ENCODE peak calls at places on chromosome 20, in eight cellular contexts. X is PC-3, V is glutamatergic neuron, M is B cell, H is endothelial cell, N is endodermal cell, D is choroid plexus epithelial cell, F is lower leg skin. Z is an unnamed sample.

GRCh38 chr20:17936306-17936790 is 32.2 kb downstream of the SNX5 start:
- DNase-seq in X (no peak), V (no peak), M (no peak), H (no peak), N (no peak), D (peak; percentile 77), F (no peak), Z (no peak)

GRCh38 chr20:46419882-46420281 is 13.5 kb upstream of the ELMO2 start:
- DNase-seq in X (no peak), V (no peak), M (no peak), H (no peak), N (no peak), D (no peak), F (no peak), Z (no peak)

GRCh38 chr20:24994470-24995368 is 2.2 kb upstream of the APMAP start:
- DNase-seq in X (peak; percentile 93), V (peak; percentile 83), M (peak; percentile 78), H (peak; percentile 85), N (peak; percentile 94), D (peak; percentile 82), F (peak; percentile 95), Z (peak; percentile 47)

GRCh38 chr20:62860924-62861691 is 514 bp downstream of the TCFL5 start:
- DNase-seq in X (no peak), V (peak; percentile 53), M (peak; percentile 73), H (peak; percentile 41), N (peak; percentile 67), D (peak; percentile 32), F (no peak), Z (no peak)

GRCh38 chr20:32681175-32682084 is 7.7 kb upstream of the C20orf203 start:
- DNase-seq in X (peak; percentile 84), V (peak; percentile 72), M (no peak), H (peak; percentile 49), N (peak; percentile 91), D (peak; percentile 13), F (no peak), Z (no peak)

GRCh38 chr20:32570401-32571190 is 14.5 kb downstream of the NOL4L start:
- DNase-seq in X (no peak), V (no peak), M (no peak), H (no peak), N (peak; percentile 83), D (peak; percentile 93), F (no peak), Z (no peak)

GRCh38 chr20:32963176-32963575 is 41.1 kb downstream of the SUN5 start:
- DNase-seq in X (no peak), V (no peak), M (no peak), H (no peak), N (peak; percentile 39), D (no peak), F (no peak), Z (no peak)

GRCh38 chr20:31712112-31712553 is 10.5 kb downstream of the BCL2L1 start:
- DNase-seq in X (peak; percentile 43), V (no peak), M (no peak), H (no peak), N (no peak), D (no peak), F (no peak), Z (no peak)

GRCh38 chr20:40563296-40563950 is 125.6 kb downstream of the MAFB start:
- DNase-seq in X (peak; percentile 60), V (no peak), M (no peak), H (no peak), N (no peak), D (peak; percentile 69), F (peak; percentile 93), Z (no peak)

DNA sequence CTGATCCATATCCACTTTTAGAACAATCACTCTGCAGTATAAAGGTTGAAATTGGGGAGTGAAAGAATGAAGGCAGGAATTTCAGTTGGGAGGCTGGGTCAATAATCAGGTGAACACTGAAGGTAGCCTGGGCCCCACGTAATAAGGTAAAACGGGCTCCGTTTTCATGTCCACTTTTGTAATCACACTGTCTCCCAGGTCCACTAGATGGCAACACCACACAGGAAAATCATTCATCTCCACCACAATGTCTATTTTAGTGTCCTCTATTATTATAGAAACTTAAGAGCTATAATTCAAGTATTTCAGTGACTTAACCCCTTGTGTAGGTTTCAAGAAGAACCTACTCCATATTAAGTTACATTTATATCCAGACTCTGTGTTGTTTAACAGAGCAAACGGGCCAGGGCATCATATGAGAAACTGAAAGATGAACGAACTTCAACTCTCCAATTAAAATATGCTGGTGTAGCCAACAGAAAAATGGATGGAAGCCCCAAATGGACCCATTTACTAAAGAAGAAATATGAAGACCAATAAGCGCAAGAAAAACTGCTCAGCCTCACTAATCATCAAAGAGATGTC is 45.9 kb upstream of the MC3R start:
- DNase-seq in X (peak; percentile 64), V (no peak), M (no peak), H (no peak), N (no peak), D (peak; percentile 28), F (no peak), Z (no peak)
- TF ChIP-seq CTCF in X (peak; percentile 78), V (no peak), M (no peak), H (no peak), N (peak; percentile 55), D (peak; percentile 46), F (no peak), Z (no peak)

GRCh38 chr20:59526242-59527225 is 77.8 kb upstream of the PHACTR3 start:
- DNase-seq in X (peak; percentile 12), V (no peak), M (no peak), H (no peak), N (no peak), D (peak; percentile 34), F (no peak), Z (no peak)
- TF ChIP-seq CTCF in X (peak; percentile 64), V (peak; percentile 57), M (no peak), H (no peak), N (peak; percentile 71), D (peak; percentile 60), F (no peak), Z (peak; percentile 12)

DNA sequence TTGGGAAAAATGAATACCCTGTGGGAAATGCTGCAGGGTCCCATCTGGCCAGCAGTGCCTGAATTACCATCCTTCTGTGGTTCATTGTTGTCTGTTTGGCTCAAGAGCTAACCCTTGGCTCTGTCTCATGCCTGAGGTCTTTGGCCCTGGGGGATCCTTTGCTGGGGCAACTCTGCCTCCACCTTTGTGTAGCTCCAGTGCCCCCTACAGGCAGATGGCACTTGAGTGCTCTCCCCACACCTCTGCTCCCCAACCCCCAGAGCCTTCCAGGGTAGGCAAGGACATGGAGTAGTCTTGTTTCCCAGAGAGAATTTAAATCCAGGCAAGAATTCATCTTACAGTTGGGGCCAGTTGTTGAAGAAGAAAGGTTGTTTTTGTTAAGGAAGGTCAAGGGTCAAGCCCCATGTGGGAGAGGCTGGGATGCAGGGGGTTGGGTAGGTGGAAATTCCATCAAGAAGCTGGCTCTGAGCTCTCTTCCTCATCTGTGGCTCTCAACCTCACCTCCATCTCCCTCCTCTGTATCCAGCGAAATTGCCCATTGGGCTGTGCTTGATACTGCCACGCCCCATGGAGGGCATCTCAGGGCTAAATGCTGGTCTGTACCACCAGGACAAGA is 44.2 kb downstream of the ZNF831 start:
- DNase-seq in X (peak; percentile 51), V (peak; percentile 69), M (peak; percentile 88), H (peak; percentile 77), N (peak; percentile 95), D (peak; percentile 2), F (no peak), Z (no peak)
- TF ChIP-seq CTCF in X (peak; percentile 69), V (peak; percentile 48), M (peak; percentile 91), H (peak; percentile 60), N (peak; percentile 94), D (no peak), F (no peak), Z (peak; percentile 27)

GRCh38 chr20:544153-544725 is 649 bp upstream of the CSNK2A1 start:
- DNase-seq in X (no peak), V (no peak), M (no peak), H (no peak), N (no peak), D (no peak), F (no peak), Z (no peak)

GRCh38 chr20:550611-551010 is 7.0 kb upstream of the CSNK2A1 start:
- DNase-seq in X (no peak), V (no peak), M (no peak), H (no peak), N (no peak), D (no peak), F (no peak), Z (no peak)

GRCh38 chr20:546353-546752 is 2.8 kb upstream of the CSNK2A1 start:
- DNase-seq in X (no peak), V (no peak), M (no peak), H (no peak), N (no peak), D (no peak), F (no peak), Z (no peak)

GRCh38 chr20:547394-547793 is 3.8 kb upstream of the CSNK2A1 start:
- DNase-seq in X (no peak), V (no peak), M (no peak), H (no peak), N (no peak), D (no peak), F (no peak), Z (no peak)

DNA sequence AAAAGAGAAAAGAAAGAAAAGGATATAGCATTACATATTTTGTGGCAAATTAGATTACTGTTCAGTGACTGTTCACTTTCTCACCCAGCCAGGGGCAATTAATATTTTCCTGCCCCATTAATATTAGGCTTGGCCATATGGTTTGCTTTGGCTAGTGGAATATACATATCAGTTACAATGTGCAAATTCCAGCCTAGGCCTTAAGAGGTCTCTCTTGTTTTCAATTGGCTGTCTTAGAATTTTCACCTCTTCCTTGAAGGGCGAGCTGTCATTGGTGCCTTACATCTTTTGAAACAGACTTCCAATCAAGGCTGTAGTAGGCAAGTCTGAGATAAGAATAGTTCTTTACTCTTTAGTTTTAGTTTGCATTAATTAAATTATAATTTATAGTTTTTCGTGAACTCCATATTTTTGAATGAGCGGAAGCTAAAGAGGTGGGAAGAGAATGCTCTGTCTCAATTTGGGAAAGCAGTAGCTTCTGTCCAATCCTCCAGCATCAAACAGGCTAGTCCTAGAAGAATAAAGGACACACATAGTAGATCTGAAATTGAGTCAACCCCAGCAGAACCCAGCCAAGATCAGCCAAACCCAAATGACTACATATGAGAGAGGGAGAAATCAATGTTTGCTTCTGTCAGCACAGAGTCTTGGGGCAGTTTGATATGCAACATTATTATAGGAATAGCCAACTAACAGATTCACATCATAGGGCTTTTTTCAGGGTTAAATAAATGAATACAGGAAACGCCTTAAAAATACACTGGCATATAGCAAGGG is 6.3 kb upstream of the CSNK2A1 start:
- DNase-seq in X (no peak), V (no peak), M (no peak), H (no peak), N (no peak), D (peak; percentile 28), F (no peak), Z (no peak)
- TF ChIP-seq CTCF in X (peak; percentile 20), V (no peak), M (no peak), H (no peak), N (no peak), D (no peak), F (no peak), Z (no peak)

DNA sequence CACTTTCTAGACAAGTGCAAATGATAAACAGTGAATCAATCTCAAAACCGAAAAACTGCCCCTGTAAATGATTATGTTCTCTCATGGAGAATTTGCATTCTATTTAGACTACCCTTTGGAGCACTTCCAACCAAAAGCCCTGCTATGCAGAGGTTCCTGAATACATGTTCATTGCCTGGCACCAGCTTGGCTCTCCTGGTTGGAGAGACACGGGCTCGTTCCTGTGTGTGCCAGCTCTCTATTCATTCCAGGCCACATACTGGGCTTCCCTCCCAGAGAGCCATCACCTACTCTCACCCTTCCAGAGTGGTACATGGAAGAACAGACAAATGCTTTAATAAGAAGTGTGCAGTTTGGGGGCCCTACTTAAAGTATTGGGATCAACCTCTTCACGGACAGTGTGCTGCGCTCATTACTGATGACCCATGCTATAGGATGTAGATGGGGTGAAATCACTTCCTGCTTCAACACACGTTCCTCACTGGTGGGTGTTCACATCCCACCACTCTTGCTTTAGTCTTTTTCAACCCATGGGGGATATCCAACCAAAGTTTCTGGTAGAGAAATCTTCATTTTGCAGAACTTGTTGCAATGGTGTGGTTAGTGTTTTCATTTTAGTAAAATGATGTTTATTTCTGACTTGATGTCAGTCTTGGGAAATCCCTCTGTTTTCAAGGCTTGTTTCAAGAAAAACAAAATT is 38.5 kb upstream of the NAA20 start:
- DNase-seq in X (no peak), V (no peak), M (no peak), H (no peak), N (no peak), D (no peak), F (peak; percentile 76), Z (no peak)
- TF ChIP-seq CTCF in X (no peak), V (no peak), M (no peak), H (no peak), N (no peak), D (no peak), F (no peak), Z (no peak)